ENCODE peak calls at places on chromosome 1, in ten cellular contexts. I is uterus; E is fibroblast of pulmonary artery; J is breast epithelium; K is CD8-positive, alpha-beta T cell; F is psoas muscle; B is AG10803; S is choroid plexus epithelial cell; U is ovary; V is fibroblast of mammary gland. Z is an unnamed sample.

GRCh38 chr1:229024528-229025119 is 246.3 kb upstream of the RAB4A start:
- DNase-seq in I (peak; percentile 66), E (peak; percentile 85), J (no peak), K (no peak), F (peak; percentile 71), B (peak; percentile 84), S (peak; percentile 89), U (peak; percentile 68), V (peak; percentile 94), Z (peak; percentile 28)

GRCh38 chr1:199463521-199464127 is 563.9 kb upstream of the NR5A2 start:
- DNase-seq in I (no peak), E (peak; percentile 81), J (no peak), K (no peak), F (no peak), B (peak; percentile 36), S (peak; percentile 83), U (no peak), V (peak; percentile 71), Z (peak; percentile 10)

GRCh38 chr1:236214761-236215160 is 67.0 kb downstream of the ERO1B start:
- DNase-seq in I (no peak), E (no peak), J (no peak), K (no peak), F (no peak), B (no peak), S (no peak), U (no peak), V (no peak), Z (no peak)

GRCh38 chr1:231695439-231696255 is 69.1 kb downstream of the DISC1 start:
- DNase-seq in I (no peak), E (no peak), J (no peak), K (no peak), F (no peak), B (peak; percentile 59), S (peak; percentile 36), U (no peak), V (peak; percentile 53), Z (no peak)

GRCh38 chr1:66176012-66176715 is 357.8 kb upstream of the SGIP1 start:
- DNase-seq in I (no peak), E (peak; percentile 62), J (no peak), K (no peak), F (no peak), B (peak; percentile 9), S (peak; percentile 83), U (no peak), V (peak; percentile 23), Z (no peak)

GRCh38 chr1:218403300-218403699 is 58.2 kb downstream of the TGFB2 start:
- DNase-seq in I (no peak), E (no peak), J (no peak), K (no peak), F (no peak), B (no peak), S (no peak), U (no peak), V (no peak), Z (no peak)

GRCh38 chr1:112840631-112841624 is 115.1 kb downstream of the SLC16A1 start:
- DNase-seq in I (no peak), E (peak; percentile 39), J (no peak), K (no peak), F (no peak), B (no peak), S (no peak), U (no peak), V (no peak), Z (no peak)

GRCh38 chr1:54294846-54295245 is 94.9 kb downstream of the MRPL37 start:
- DNase-seq in I (no peak), E (no peak), J (no peak), K (no peak), F (no peak), B (peak; percentile 45), S (peak; percentile 57), U (peak; percentile 21), V (no peak), Z (no peak)

GRCh38 chr1:37501661-37502060 is 12.9 kb downstream of the MEAF6 start:
- DNase-seq in I (no peak), E (no peak), J (no peak), K (no peak), F (no peak), B (no peak), S (no peak), U (no peak), V (no peak), Z (no peak)

GRCh38 chr1:95671098-95671497 is 437.1 kb downstream of the RWDD3 start:
- DNase-seq in I (no peak), E (no peak), J (no peak), K (no peak), F (no peak), B (no peak), S (no peak), U (no peak), V (no peak), Z (no peak)

DNA sequence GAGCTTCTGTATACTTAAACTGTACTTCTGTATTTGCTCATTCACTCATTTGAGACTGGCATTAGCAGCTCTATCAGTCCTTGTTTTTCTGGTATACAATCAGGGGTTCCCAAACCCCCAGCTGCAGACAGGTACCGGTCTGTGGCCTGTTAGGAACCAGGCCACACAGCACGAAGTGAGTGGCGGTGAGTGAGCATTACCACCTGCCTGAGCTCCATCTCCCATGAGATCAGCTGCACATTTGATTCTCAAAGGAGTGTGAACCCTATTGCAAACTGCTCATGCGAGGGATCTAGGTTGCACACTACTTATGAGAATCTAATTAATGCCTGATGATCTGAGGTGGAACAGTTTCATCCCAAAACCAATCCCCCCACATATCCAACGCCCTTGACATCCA is 18.2 kb upstream of the NUF2 start:
- DNase-seq in I (no peak), E (no peak), J (no peak), K (no peak), F (no peak), B (no peak), S (no peak), U (no peak), V (no peak), Z (no peak)
- H3K4me3 ChIP-seq in I (no peak overlapping the region), E (no peak overlapping the region), J (no peak overlapping the region), K (no peak overlapping the region), F (no peak overlapping the region), B (no peak overlapping the region), S (no peak overlapping the region), U (no peak overlapping the region), V (no peak overlapping the region), Z (no peak overlapping the region)

DNA sequence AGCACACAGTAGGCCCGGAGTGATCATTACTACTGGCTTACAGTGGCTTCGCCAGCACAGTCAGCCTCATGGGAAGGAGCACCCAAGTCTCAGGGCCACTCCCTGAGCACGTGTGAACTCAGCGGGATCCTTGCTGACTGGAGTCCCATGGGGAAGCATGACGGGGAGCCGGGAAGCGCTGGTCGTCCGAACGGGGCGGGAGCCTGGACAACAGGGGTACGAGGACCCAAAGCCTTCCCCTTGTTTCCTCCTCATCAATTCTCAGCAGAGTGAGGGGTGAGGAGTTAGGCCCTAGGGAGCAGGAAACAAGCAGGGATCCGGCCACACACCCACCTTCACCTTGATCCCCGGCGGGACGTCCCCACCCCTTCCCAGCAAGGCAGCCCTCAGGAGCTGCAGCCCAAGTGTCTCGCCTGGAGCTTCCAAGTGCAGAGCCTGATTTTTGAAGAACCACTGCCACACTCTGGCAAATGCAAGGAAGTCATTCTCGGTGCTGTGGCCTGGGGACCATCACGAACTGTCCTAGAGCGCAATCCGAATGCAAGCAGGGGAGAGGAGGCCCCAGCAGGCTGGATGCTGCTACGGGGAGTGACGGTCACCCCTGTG is 35.5 kb downstream of the TOMM20 start:
- DNase-seq in I (no peak), E (peak; percentile 81), J (no peak), K (no peak), F (no peak), B (peak; percentile 80), S (peak; percentile 86), U (no peak), V (peak; percentile 76), Z (no peak)
- TF ChIP-seq CTCF in I (peak; percentile 17), E (peak; percentile 41), J (no peak), K (no peak), F (no peak), B (peak; percentile 61), S (peak; percentile 64), U (no peak), V (peak; percentile 44), Z (peak; percentile 38)

GRCh38 chr1:201455098-201455497 is 13.9 kb downstream of the PHLDA3 start:
- DNase-seq in I (no peak), E (no peak), J (no peak), K (no peak), F (no peak), B (no peak), S (no peak), U (no peak), V (no peak), Z (no peak)

GRCh38 chr1:201459775-201460174 is 9.2 kb downstream of the PHLDA3 start:
- DNase-seq in I (no peak), E (no peak), J (no peak), K (no peak), F (no peak), B (no peak), S (no peak), U (no peak), V (no peak), Z (no peak)

GRCh38 chr1:201459052-201459451 is 9.9 kb downstream of the PHLDA3 start:
- DNase-seq in I (no peak), E (no peak), J (no peak), K (no peak), F (no peak), B (no peak), S (no peak), U (no peak), V (no peak), Z (no peak)

GRCh38 chr1:201456499-201457309 is 12.3 kb downstream of the PHLDA3 start:
- DNase-seq in I (peak; percentile 85), E (peak; percentile 97), J (peak; percentile 63), K (no peak), F (peak; percentile 88), B (peak; percentile 98), S (peak; percentile 95), U (peak; percentile 67), V (peak; percentile 98), Z (peak; percentile 96)

DNA sequence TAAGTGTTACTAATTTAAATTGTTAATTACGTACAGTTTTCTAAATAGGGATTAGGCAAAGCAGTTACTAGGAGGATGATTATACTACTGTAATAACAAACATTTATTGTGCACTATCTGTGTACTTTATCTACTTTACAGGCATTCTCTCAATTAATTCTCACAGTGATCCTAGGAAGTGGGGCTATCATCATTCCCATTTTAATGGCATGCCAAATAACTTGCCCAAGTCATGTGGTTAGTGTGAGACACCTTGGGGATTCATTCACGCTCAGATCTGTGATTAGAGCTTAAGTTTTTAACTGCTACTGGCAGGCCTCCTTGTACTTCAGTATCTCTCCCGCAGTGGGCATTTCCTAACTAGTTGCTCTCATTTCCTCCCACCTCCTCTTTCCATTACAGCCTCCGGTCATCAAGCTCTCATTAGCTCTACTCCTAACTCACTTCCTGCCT is 11.5 kb downstream of the PHLDA3 start:
- DNase-seq in I (no peak), E (no peak), J (no peak), K (no peak), F (no peak), B (no peak), S (peak; percentile 37), U (no peak), V (no peak), Z (no peak)
- H3K4me3 ChIP-seq in I (no peak overlapping the region), E (no peak overlapping the region), J (no peak overlapping the region), K (no peak overlapping the region), F (peak overlapping the region; percentile 21), B (no peak overlapping the region), S (no peak overlapping the region), U (no peak overlapping the region), V (no peak overlapping the region), Z (no peak overlapping the region)

DNA sequence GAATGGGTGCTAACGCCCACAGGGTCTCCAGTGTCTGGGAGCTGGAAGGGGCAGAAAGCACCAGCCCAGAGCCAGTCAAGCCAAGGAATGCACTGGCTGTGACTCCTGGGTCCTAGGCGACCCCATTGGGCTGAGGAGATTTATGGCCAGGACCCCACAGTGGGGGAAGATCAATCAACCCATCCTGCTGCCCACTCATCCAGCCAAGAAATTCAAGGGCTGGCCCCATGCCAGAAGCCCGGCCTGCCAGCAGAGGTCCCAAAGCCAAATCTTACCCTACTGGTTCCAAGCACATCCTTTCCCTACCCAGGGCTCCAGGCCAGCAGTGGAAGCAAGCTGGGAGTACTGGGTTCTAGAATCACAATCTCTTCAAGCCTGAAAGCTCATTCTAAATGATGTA is 6.8 kb upstream of the PDZK1IP1 start:
- DNase-seq in I (no peak), E (no peak), J (no peak), K (no peak), F (no peak), B (no peak), S (no peak), U (no peak), V (no peak), Z (no peak)
- TF ChIP-seq CTCF in I (no peak), E (no peak), J (no peak), K (no peak), F (no peak), B (no peak), S (no peak), U (no peak), V (no peak), Z (no peak)